ENCODE peak calls at places on chromosomes 6 and 20, in seven cellular contexts. W, X, V, M, H, P and S are unnamed samples.

GRCh38 chr20:63032026-63032800 is 25.4 kb upstream of the BHLHE23 start:
- DNase-seq in V (no peak), H (no peak), M (no peak), X (peak), W (no peak), P (no peak), S (no peak)

GRCh38 chr20:56624786-56625681 is 4.1 kb upstream of the TFAP2C start:
- DNase-seq in W (no peak), X (no peak), M (no peak), V (no peak), H (no peak), P (no peak), S (no peak)

GRCh38 chr6:125300992-125301434 is 754 bp downstream of the HDDC2 start:
- DNase-seq in W (no peak), M (no peak), X (no peak), V (no peak), H (no peak), P (no peak), S (no peak)

GRCh38 chr6:1626481-1626880 is 16.8 kb downstream of the FOXC1 start:
- DNase-seq in W (no peak), M (no peak), H (no peak), V (no peak), X (no peak), P (no peak), S (no peak)

GRCh38 chr6:139846538-139847321 is 472.3 kb upstream of the CITED2 start:
- DNase-seq in X (no peak), W (no peak), P (no peak), V (peak), H (peak), M (no peak), S (no peak)

GRCh38 chr6:33579828-33580714 is at the start of gene BAK1:
- DNase-seq in V (no peak), M (peak), H (peak), X (peak), W (peak), P (peak), S (no peak)

GRCh38 chr20:18007534-18008292 is 38.9 kb downstream of the MGME1 start:
- DNase-seq in V (no peak), W (no peak), X (peak), P (no peak), M (peak), H (peak), S (no peak)

GRCh38 chr6:163391983-163392382 is 22.5 kb upstream of the QKI start:
- DNase-seq in M (no peak), W (no peak), P (no peak), X (no peak), H (no peak), V (no peak), S (no peak)

GRCh38 chr6:37903671-37904355 is 84.3 kb downstream of the ZFAND3 start:
- DNase-seq in H (no peak), W (no peak), X (no peak), V (no peak), M (no peak), P (no peak), S (no peak)

GRCh38 chr20:13286600-13286999 is 65.5 kb downstream of the ISM1 start:
- DNase-seq in X (no peak), V (no peak), W (no peak), H (no peak), M (no peak), P (no peak), S (no peak)

GRCh38 chr6:87237804-87238203 is 82.4 kb downstream of the ZNF292 start:
- DNase-seq in H (no peak), X (no peak), P (no peak), W (no peak), M (no peak), V (no peak), S (no peak)

GRCh38 chr6:104612541-104612940 is 247.2 kb downstream of the HACE1 start:
- DNase-seq in W (no peak), H (no peak), P (no peak), X (no peak), V (no peak), M (no peak), S (no peak)

GRCh38 chr20:24966317-24967012 is 17.4 kb downstream of the CST7 start:
- DNase-seq in W (no peak), P (no peak), X (peak), V (no peak), M (no peak), H (no peak), S (no peak)

GRCh38 chr6:150636808-150637207 is 37.1 kb downstream of the PLEKHG1 start:
- DNase-seq in H (no peak), W (peak), V (no peak), P (no peak), M (no peak), X (no peak), S (no peak)

GRCh38 chr20:13418263-13419229 is 197.5 kb downstream of the ISM1 start:
- DNase-seq in P (no peak), M (no peak), X (no peak), H (no peak), V (no peak), W (no peak), S (no peak)

GRCh38 chr6:21987501-21987957 is 309.3 kb downstream of the PRL start:
- DNase-seq in H (peak), W (peak), P (peak), V (no peak), M (peak), X (no peak), S (no peak)

GRCh38 chr6:36556281-36556680 is 9.0 kb upstream of the STK38 start:
- DNase-seq in X (no peak), V (no peak), P (no peak), M (no peak), W (no peak), H (no peak), S (no peak)

GRCh38 chr6:137697267-137697938 is 169.7 kb upstream of the TNFAIP3 start:
- DNase-seq in V (no peak), H (peak), M (no peak), X (no peak), P (no peak), W (no peak), S (no peak)

DNA sequence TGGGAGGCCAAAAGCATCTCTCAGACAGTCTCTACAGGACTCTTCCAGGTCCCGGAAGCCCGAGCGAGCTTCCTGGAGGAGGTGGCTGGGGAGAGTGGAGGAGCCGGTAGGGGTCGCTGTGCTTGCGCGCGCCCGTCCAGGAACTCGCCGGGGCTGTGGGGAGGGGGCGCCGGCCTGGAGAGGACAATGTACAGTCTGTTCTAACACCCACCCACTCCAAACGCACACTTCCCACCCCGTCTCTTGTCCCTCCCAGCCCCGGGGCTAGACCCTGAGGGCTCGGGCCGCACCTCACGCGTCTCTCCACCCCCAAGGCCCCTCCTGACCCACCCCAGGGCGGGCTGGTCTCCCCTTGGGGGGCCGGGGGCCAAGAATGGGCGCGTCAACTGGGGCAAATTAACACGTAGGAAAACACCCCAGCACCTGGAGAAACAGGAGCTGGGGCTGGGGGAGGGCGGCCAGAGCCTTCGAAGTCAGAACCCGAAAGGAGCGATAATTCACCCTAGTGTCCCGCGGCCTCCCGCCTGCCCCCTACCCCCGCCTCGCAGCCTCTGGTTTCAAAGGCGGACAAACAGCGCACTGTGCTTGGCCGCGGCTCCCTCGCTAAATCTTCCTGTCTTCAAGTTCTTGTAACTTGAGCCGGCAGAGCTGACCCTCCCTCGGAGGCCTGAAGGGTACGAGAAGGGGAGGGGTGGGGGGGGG is 103.2 kb upstream of the FOXP4 start:
- DNase-seq in H (peak), P (no peak), W (no peak), M (peak), X (no peak), V (peak), S (no peak)
- TF ChIP-seq POLR2AphosphoS5 in H (no peak), P (no peak), W (no peak), M (no peak), X (no peak), V (no peak), S (no peak)

DNA sequence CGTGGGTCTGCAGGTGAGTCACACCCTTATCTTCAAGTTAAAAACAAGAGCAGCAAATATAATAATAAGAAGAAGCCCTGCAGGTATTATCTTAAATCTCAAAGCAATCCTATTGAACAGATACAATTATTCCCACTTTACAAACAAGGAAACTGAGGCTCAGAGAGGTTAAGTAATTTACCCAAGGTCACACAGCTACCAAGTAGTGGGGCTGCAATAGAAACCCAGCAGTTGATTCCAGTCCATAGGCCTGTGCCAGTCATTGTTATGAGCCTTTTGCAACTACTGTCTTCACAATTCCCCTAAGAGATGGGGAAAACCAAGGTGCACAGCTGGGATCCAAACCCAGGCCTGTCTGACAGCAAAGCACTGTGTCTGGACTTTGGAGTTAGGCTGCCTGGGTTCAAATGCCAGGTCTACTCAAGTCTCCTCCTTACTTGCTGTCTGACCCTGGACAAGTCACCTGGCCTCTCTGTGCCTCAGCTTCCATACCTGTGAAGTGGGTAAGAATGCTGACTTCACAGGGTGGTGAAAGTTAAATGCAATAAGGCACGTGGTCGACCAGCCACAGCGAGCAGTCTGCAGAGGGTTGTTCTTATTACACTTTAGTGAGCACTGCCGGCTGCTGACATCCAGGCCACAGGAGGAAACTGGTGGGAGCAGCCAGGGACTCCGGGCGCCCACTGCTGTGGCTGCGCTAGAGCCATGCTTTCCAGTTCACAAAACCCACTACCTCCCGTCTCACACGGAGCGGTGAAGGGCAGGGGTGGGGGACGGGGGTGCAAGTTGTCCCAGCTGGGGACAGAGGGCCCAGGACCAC is 6.1 kb downstream of the MYL9 start:
- DNase-seq in P (no peak), W (no peak), X (peak), V (no peak), H (no peak), M (no peak), S (no peak)
- TF ChIP-seq POLR2AphosphoS5 in P (no peak), W (no peak), X (no peak), V (no peak), H (no peak), M (no peak), S (no peak)

GRCh38 chr6:39333626-39334025 is 11.1 kb upstream of the KCNK16 start:
- DNase-seq in X (no peak), H (no peak), V (no peak), W (no peak), M (no peak), P (no peak), S (no peak)

GRCh38 chr6:39330057-39330456 is 7.6 kb upstream of the KCNK16 start:
- DNase-seq in X (no peak), W (peak), H (no peak), M (no peak), V (no peak), P (no peak), S (no peak)

GRCh38 chr6:39330476-39330875 is 8.0 kb upstream of the KCNK16 start:
- DNase-seq in W (no peak), P (no peak), V (no peak), H (no peak), X (no peak), M (no peak), S (no peak)

GRCh38 chr6:39327516-39327915 is 5.0 kb upstream of the KCNK16 start:
- DNase-seq in H (no peak), X (no peak), P (no peak), V (no peak), W (no peak), M (no peak), S (no peak)

DNA sequence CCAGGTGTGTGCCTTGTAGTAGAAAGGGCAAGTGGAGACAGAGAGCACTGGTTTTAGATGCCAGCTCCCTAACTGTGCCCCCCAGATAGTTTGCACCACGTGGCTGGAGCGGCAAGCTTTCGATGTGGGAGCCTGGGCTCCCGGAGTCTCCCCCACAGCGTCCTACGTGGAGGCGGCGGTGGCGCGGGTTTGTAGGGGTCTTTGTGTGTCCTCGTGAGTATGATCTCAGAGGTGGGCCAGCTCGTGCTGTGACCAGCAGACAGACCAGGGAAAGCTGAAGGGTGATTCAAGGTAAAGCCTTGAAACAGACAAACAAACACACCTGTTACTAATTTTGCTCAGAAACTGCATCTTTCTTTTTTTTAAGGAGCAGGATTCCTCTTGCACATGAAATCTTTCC is 5.6 kb upstream of the KCNK16 start:
- DNase-seq in M (no peak), W (no peak), H (no peak), V (no peak), P (no peak), X (no peak), S (no peak)
- TF ChIP-seq POLR2AphosphoS5 in M (no peak), W (no peak), H (no peak), V (no peak), P (no peak), X (no peak), S (no peak)

GRCh38 chr20:1396264-1396663 is 3.4 kb upstream of the FKBP1A start:
- DNase-seq in W (no peak), P (no peak), X (no peak), M (no peak), H (no peak), V (no peak), S (no peak)
- TF ChIP-seq POLR2AphosphoS5 in W (no peak), P (no peak), X (no peak), M (no peak), H (no peak), V (no peak), S (no peak)

DNA sequence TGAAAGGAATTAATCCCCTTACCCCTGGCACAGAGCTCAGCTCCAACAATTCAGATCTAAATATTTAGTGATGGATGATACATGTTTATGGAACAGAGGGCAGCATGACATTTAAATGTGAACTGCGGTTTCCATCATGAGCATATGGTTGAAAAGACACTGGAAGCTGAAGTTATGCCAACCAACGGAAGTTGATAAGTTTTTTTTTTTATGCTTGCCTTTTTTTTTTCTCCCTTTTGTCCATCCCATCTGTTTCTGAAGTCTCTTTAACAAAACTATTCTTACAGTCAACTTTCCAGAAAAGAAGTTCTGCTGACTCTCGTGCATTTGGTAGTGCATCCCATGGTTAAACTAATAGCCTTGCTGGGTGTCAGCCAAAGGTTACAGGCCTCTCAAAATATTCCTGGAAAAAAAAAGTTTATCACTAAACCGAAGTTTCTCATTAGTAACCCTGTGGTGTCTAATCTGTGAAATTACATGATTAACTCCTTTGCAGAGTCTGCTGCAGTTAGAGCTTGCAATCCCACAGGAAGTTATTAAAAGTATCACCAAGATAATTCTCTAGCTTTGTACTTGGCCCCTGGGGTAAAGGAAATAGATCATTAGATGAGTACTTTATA is 243.8 kb upstream of the TCF21 start:
- DNase-seq in H (no peak), V (no peak), M (no peak), X (no peak), P (no peak), W (no peak), S (peak)
- TF ChIP-seq POLR2AphosphoS5 in H (no peak), V (no peak), M (no peak), X (peak), P (no peak), W (no peak), S (peak)